ENCODE peak calls at places on chromosome 20, in ten cellular contexts. S is neuronal stem cell; N is HCT116; A is IMR-90; E is tibial artery; G is PC-3; H is breast epithelium; L is GM23248; F is A549; T is effector memory CD4-positive, alpha-beta T cell. R is an unnamed sample. For H3K9me3, the result is how much of the 10 kb centered on the place peaks cover.

GRCh38 chr20:12788936-12789335 is 219.8 kb upstream of the SPTLC3 start:
- DNase-seq in L (no peak), S (no peak), F (no peak), A (no peak), T (no peak), E (no peak), H (no peak), N (no peak), G (no peak), R (no peak)

GRCh38 chr20:63118303-63118670 is 97.6 kb downstream of the YTHDF1 start:
- DNase-seq in E (no peak), T (no peak), N (no peak), F (no peak), G (no peak), L (no peak), H (no peak), S (no peak), A (no peak), R (no peak)

GRCh38 chr20:9467995-9468394 is 46.4 kb upstream of the LAMP5 start:
- DNase-seq in L (no peak), S (peak), A (no peak), N (no peak), T (no peak), G (peak), H (no peak), E (no peak), F (peak), R (peak)

GRCh38 chr20:35742741-35743523 is 872 bp upstream of the RBM39 start:
- DNase-seq in A (no peak), S (no peak), L (peak), H (no peak), G (no peak), N (no peak), T (no peak), F (no peak), E (no peak), R (no peak)

GRCh38 chr20:62921119-62921687 is 5.1 kb downstream of the DIDO1 start:
- DNase-seq in S (peak), G (peak), H (no peak), A (peak), F (peak), T (peak), N (peak), L (peak), E (no peak), R (no peak)

GRCh38 chr20:17808357-17808756 is 108.6 kb downstream of the BANF2 start:
- DNase-seq in H (peak), F (no peak), G (no peak), S (no peak), A (peak), N (no peak), L (peak), E (peak), T (no peak), R (no peak)

GRCh38 chr20:50337521-50338466 is 147.2 kb downstream of the CEBPB start:
- DNase-seq in H (no peak), G (no peak), A (no peak), N (no peak), S (no peak), T (no peak), E (no peak), L (no peak), F (no peak), R (no peak)

GRCh38 chr20:38853759-38854158 is 48.3 kb downstream of the PPP1R16B start:
- DNase-seq in H (no peak), F (no peak), E (no peak), S (no peak), N (no peak), L (no peak), G (no peak), T (no peak), A (no peak), R (no peak)

GRCh38 chr20:9989066-9989724 is 45.6 kb upstream of the ANKEF1 start:
- DNase-seq in G (no peak), H (no peak), T (no peak), A (peak), E (no peak), L (peak), F (no peak), N (no peak), S (no peak), R (no peak)

GRCh38 chr20:2865630-2866029 is 7.7 kb upstream of the PTPRA start:
- DNase-seq in L (no peak), E (no peak), T (no peak), F (no peak), N (no peak), G (no peak), H (no peak), A (no peak), S (no peak), R (no peak)

GRCh38 chr20:59153832-59154231 is 9.8 kb upstream of the ZNF831 start:
- DNase-seq in L (no peak), E (no peak), T (no peak), A (no peak), F (no peak), G (no peak), N (no peak), H (no peak), S (no peak), R (no peak)

GRCh38 chr20:57751411-57751810 is 41.6 kb upstream of the PMEPA1 start:
- DNase-seq in H (no peak), F (no peak), N (no peak), L (no peak), G (no peak), A (no peak), T (no peak), S (no peak), E (peak), R (no peak)

GRCh38 chr20:8223096-8223870 is 91.2 kb downstream of the PLCB1 start:
- DNase-seq in F (no peak), N (no peak), A (peak), T (no peak), G (peak), L (peak), H (no peak), S (no peak), E (no peak), R (no peak)

GRCh38 chr20:24438331-24438730 is 31.1 kb upstream of the SYNDIG1 start:
- DNase-seq in E (no peak), L (no peak), N (no peak), G (no peak), S (no peak), F (no peak), T (no peak), H (no peak), A (no peak), R (no peak)

GRCh38 chr20:44526129-44526528 is 4.3 kb upstream of the SERINC3 start:
- DNase-seq in E (no peak), N (peak), L (peak), G (peak), T (no peak), F (no peak), H (no peak), S (no peak), A (peak), R (no peak)

GRCh38 chr20:34680586-34680985 is 3.7 kb upstream of the PIGU start:
- DNase-seq in H (no peak), A (no peak), T (no peak), S (no peak), G (no peak), F (no peak), L (peak), E (no peak), N (no peak), R (no peak)

GRCh38 chr20:50921055-50921454 is 10.2 kb downstream of the ADNP start:
- DNase-seq in T (no peak), L (peak), F (no peak), A (no peak), H (no peak), G (no peak), E (no peak), N (no peak), S (no peak), R (no peak)

GRCh38 chr20:37876863-37877262 is 26.1 kb upstream of the VSTM2L start:
- DNase-seq in A (no peak), N (no peak), T (no peak), H (no peak), L (no peak), F (no peak), S (no peak), E (no peak), G (no peak), R (no peak)

GRCh38 chr20:58986968-58987517 is 6.0 kb downstream of the NELFCD start:
- DNase-seq in T (no peak), N (no peak), S (no peak), F (no peak), H (no peak), G (no peak), L (no peak), A (no peak), E (no peak), R (no peak)

DNA sequence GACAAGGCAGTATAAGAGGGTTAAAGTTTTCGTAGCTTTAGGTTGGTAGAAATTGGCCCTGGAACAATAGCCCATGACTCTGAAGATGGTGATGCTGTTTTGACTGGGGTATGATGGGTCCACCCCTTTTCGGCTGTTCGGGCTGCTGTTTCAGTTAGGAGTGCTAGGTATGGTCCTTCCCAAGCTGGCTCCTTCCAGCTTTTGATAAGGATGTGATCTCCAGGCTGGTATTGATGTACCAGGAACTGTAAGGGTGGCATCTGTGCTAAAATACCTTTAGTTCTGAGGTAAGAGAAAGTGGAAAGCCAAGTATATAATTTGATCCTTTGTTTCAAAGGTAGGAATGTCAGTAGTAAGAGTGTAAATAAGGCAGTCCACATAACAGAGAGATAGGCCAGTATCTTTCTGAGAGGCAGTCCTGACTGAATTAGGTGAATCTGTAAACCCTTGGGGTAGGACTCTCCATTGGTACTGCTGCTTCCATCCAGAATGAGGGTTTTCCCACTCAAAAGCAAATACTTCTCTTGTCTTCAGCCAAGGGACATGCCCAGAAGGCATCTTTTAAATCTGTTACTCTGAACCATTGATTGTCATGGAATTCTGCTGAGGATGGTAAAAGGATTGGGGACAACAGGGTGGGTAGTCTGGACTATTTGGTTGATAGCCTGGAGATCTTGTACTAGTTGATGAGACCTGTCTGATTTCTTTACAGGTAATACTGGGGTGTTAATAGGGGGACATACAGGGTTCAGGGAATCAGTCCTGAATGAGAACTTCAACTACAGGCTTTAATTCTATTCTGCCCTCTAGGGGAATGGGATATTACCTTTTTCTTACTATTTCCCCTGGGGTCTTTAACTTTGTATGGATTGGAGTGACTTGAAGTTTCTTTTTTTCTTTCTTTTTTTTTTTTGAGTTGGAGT is 6.1 kb upstream of the ZNFX1 start:
- DNase-seq in A (no peak), E (no peak), G (peak), T (no peak), S (no peak), H (no peak), F (no peak), N (no peak), L (peak), R (no peak)
- H3K9me3 ChIP-seq in A (under half), E (under half), G (under half), T (half or more), S (half or more), H (half or more), F (under half), N (under half), L (under half), R (under half)

GRCh38 chr20:15792855-15793254 is 780.4 kb downstream of the KIF16B start:
- DNase-seq in A (no peak), F (no peak), N (no peak), T (no peak), L (no peak), E (no peak), S (no peak), G (no peak), H (no peak), R (no peak)
- H3K9me3 ChIP-seq in A (under half), F (under half), N (under half), T (under half), L (under half), E (under half), S (under half), G (under half), H (under half), R (under half)

DNA sequence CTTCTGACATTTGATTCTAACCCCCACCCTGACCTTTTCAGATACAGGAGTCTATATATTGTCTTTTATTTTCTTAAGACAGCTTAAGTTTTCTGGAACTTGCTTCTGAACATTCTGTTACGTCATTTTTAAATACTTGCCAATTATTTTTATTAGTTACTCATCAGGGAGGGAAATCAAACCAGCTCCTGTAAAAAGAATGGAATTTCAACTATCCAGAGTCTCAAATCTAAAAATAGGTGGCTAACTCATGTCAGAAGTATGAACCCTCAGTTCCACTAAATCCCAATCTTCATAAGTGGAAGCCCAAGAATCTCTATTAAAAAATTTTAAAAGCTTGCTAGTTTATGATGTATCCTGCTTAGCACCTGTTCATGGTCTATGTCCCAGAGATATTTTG is 900.0 kb downstream of the KIF16B start:
- DNase-seq in S (no peak), F (no peak), T (no peak), G (peak), L (peak), E (no peak), A (peak), N (no peak), H (no peak), R (no peak)
- H3K9me3 ChIP-seq in S (under half), F (under half), T (under half), G (under half), L (under half), E (under half), A (under half), N (under half), H (under half), R (under half)

DNA sequence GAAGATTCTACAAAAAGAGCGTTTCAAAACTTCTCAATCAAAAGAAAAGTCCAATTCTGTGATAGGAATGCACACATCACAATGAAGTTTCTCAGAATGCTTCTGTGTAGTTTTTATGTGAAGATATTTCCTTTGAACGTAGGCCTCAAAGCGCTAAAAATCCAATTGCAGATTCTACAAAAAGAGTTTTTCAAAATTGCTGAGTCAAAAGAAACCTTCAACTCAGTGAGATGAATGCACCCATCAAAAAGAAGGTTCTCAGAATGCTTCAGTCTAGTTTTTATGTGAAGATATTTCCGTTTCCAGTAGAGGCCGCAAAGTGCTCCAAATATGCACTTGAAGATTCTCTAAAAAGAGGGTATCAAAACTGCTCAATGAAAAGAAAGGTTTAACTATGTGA is 319.7 kb upstream of the DEFB115 start:
- DNase-seq in F (no peak), S (no peak), G (no peak), N (no peak), H (no peak), L (no peak), E (no peak), A (no peak), T (no peak), R (no peak)
- H3K9me3 ChIP-seq in F (under half), S (under half), G (under half), N (under half), H (under half), L (under half), E (under half), A (under half), T (under half), R (under half)

DNA sequence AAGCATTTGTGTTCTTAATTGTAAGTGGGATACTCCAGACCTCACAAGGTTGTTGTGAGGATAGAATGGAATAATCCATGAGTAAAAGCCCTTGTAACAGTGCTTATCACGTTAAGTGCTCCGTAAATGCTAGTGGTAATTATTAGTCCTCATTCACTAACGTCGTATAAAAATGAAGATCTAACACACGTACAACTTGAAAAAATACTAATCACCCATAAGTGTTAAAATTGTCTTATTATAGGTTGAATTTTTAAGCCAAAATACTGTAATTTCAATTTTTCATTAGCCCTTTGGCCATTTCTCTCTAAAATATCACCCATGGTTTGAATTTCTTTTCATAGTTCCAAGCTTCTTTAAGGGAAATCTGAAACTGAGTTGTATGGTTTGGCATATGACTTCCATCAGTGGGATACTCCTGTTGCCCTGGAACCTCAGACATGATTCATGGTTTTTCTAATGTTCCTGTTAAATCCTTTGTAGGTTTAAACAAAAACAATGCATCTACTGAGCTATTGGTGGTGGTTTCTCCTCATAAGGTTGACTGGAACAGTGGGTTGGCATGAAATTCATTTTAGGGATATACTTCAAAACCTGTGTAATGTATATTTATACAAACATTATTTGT is 19.1 kb downstream of the XRN2 start:
- DNase-seq in A (peak), H (no peak), S (no peak), L (no peak), T (no peak), E (no peak), N (no peak), F (no peak), G (no peak), R (no peak)
- H3K9me3 ChIP-seq in A (under half), H (under half), S (under half), L (under half), T (under half), E (under half), N (under half), F (under half), G (under half), R (under half)

GRCh38 chr20:61598586-61598985 is 346.5 kb downstream of the CDH4 start:
- DNase-seq in F (no peak), A (no peak), L (no peak), E (no peak), T (no peak), G (no peak), S (no peak), H (no peak), N (no peak), R (no peak)
- H3K9me3 ChIP-seq in F (under half), A (under half), L (under half), E (under half), T (under half), G (under half), S (under half), H (under half), N (under half), R (under half)

GRCh38 chr20:56017560-56017959 is 12.2 kb upstream of the CBLN4 start:
- DNase-seq in F (no peak), G (no peak), A (no peak), S (no peak), E (no peak), L (no peak), T (no peak), H (no peak), N (no peak), R (no peak)

GRCh38 chr20:56014998-56015397 is 9.7 kb upstream of the CBLN4 start:
- DNase-seq in F (no peak), G (no peak), L (no peak), T (no peak), N (no peak), S (no peak), A (no peak), E (no peak), H (no peak), R (no peak)

GRCh38 chr20:56018194-56018593 is 12.9 kb upstream of the CBLN4 start:
- DNase-seq in L (no peak), E (no peak), F (no peak), N (no peak), H (no peak), A (no peak), G (no peak), S (no peak), T (no peak), R (no peak)

GRCh38 chr20:56018750-56019149 is 13.4 kb upstream of the CBLN4 start:
- DNase-seq in N (no peak), H (no peak), S (no peak), E (no peak), F (no peak), A (no peak), G (no peak), T (no peak), L (no peak), R (no peak)
- H3K9me3 ChIP-seq in N (under half), H (under half), S (under half), E (under half), F (under half), A (under half), G (under half), T (under half), L (under half), R (under half)

R was measured in iPS DF 6.9.